ENCODE peak calls at places on chromosomes 11 and 22, in five cellular contexts. T is cardiac muscle cell, S is IMR-90, C is ovary, L is HepG2. R is an unnamed sample.

GRCh38 chr11:62713343-62713742 is 5.9 kb downstream of the GNG3 start:
- DNase-seq in C (no peak), T (no peak), S (no peak), L (no peak), R (no peak)

GRCh38 chr22:19142394-19142793 is 2.1 kb downstream of the ESS2 start:
- DNase-seq in L (no peak), C (peak), T (no peak), S (no peak), R (no peak)

GRCh38 chr11:15727125-15727524 is 612.4 kb downstream of the INSC start:
- DNase-seq in L (no peak), T (no peak), C (no peak), S (no peak), R (no peak)

GRCh38 chr11:30346068-30346688 is 23.3 kb downstream of the ARL14EP start:
- DNase-seq in S (peak), L (peak), C (no peak), T (peak), R (peak)

GRCh38 chr22:20867179-20868099 is 8.6 kb downstream of the SNAP29 start:
- DNase-seq in L (peak), C (no peak), T (peak), S (peak), R (peak)

GRCh38 chr11:64661146-64661545 is 61.9 kb downstream of the NRXN2 start:
- DNase-seq in C (no peak), S (peak), L (no peak), T (no peak), R (no peak)

GRCh38 chr22:47034905-47035419 is 272.5 kb downstream of the TBC1D22A start:
- DNase-seq in T (no peak), C (no peak), S (no peak), L (no peak), R (no peak)

GRCh38 chr11:126547161-126547560 is 191.7 kb downstream of the ST3GAL4 start:
- DNase-seq in S (peak), T (no peak), C (no peak), L (no peak), R (peak)

GRCh38 chr22:39721456-39722325 is 151.1 kb downstream of the CACNA1I start:
- DNase-seq in L (no peak), S (no peak), C (no peak), T (no peak), R (no peak)

GRCh38 chr11:7571640-7572000 is 57.8 kb downstream of the PPFIBP2 start:
- DNase-seq in T (peak), S (peak), C (peak), L (peak), R (peak)

GRCh38 chr11:35142481-35143207 is 3.7 kb downstream of the CD44 start:
- DNase-seq in L (peak), S (peak), C (no peak), T (no peak), R (no peak)

GRCh38 chr11:2932850-2933251 is 3.6 kb upstream of the PHLDA2 start:
- DNase-seq in C (no peak), S (peak), T (no peak), L (no peak), R (peak)
- H3K4me3 ChIP-seq in C (no peak), S (no peak), T (no peak), L (no peak), R (no peak)

GRCh38 chr22:37751449-37752188 is 54.8 kb downstream of the TRIOBP start:
- DNase-seq in S (no peak), L (no peak), T (no peak), C (no peak), R (peak)

GRCh38 chr22:37749831-37750595 is 53.2 kb downstream of the TRIOBP start:
- DNase-seq in C (no peak), S (peak), L (peak), T (peak), R (peak)

GRCh38 chr22:37750596-37751162 is 53.8 kb downstream of the TRIOBP start:
- DNase-seq in C (no peak), S (no peak), T (no peak), L (no peak), R (no peak)

GRCh38 chr22:37753746-37754145 is 54.0 kb upstream of the GCAT start:
- DNase-seq in T (no peak), C (no peak), L (no peak), S (peak), R (no peak)

GRCh38 chr22:37752189-37753061 is 55.3 kb upstream of the GCAT start:
- DNase-seq in L (peak), C (peak), S (peak), T (no peak), R (peak)
- TF ChIP-seq CTCF in L (no peak), C (peak), S (peak), T (peak), R (peak)

GRCh38 chr11:104704888-104705287 is 193.4 kb downstream of the CASP12 start:
- DNase-seq in S (no peak), T (no peak), C (no peak), L (no peak), R (no peak)
- H3K4me3 ChIP-seq in S (no peak), T (no peak), C (no peak), L (no peak), R (no peak)

GRCh38 chr22:22547692-22548348 is 11.2 kb downstream of the PRAME start:
- DNase-seq in C (no peak), S (no peak), L (no peak), T (no peak), R (no peak)

GRCh38 chr22:22550789-22551434 is 8.2 kb downstream of the PRAME start:
- DNase-seq in L (no peak), S (no peak), T (no peak), C (no peak), R (no peak)

GRCh38 chr22:22547226-22547625 is 11.8 kb downstream of the PRAME start:
- DNase-seq in C (no peak), S (no peak), T (no peak), L (no peak), R (no peak)

GRCh38 chr22:22548349-22548716 is 10.7 kb downstream of the PRAME start:
- DNase-seq in L (no peak), T (no peak), C (no peak), S (no peak), R (no peak)

GRCh38 chr22:22548910-22549309 is 10.2 kb downstream of the PRAME start:
- DNase-seq in L (no peak), C (no peak), T (no peak), S (no peak), R (no peak)
- TF ChIP-seq CTCF in L (no peak), C (no peak), T (no peak), S (no peak), R (no peak)

GRCh38 chr22:45071618-45072017 is 61.8 kb upstream of the PHF21B start:
- DNase-seq in S (no peak), C (no peak), L (no peak), T (no peak), R (no peak)

GRCh38 chr22:45069925-45070324 is 60.1 kb upstream of the PHF21B start:
- DNase-seq in T (no peak), C (no peak), S (no peak), L (no peak), R (no peak)

GRCh38 chr22:45064313-45065268 is 54.8 kb upstream of the PHF21B start:
- DNase-seq in C (no peak), S (peak), T (no peak), L (no peak), R (peak)

GRCh38 chr22:45065726-45066125 is 55.9 kb upstream of the PHF21B start:
- DNase-seq in S (no peak), T (no peak), C (no peak), L (no peak), R (no peak)

DNA sequence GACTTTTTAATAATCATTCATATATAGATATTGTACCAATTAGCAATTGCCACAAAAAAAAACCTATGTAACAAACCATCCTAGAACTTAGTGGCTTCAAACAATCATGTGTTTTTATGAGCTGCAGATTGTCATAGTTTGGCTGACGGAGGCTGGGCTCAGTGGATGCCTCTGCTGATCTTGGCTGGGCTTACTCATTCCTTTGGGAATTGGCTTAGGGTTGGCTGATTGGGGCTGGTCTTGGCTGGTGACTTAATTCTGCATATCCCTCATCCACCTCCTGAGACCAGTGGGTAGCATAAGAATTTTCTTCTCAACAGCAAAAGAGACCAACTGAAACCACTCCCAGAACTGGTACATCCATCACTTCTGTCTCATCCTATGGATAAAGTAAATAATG is 57.9 kb upstream of the PHF21B start:
- DNase-seq in T (no peak), S (no peak), C (no peak), L (no peak), R (no peak)
- H3K4me3 ChIP-seq in T (no peak), S (no peak), C (no peak), L (no peak), R (no peak)

R was measured in choroid plexus epithelial cell.